ENCODE peak calls at places on chromosomes 16 and 17, in nine cellular contexts. One of them, this sample, is unnamed.

GRCh38 chr16:85689950-85690320 is 1.2 kb upstream of the GINS2 start:
- DNase-seq in fibroblast of pulmonary artery: no peak
- DNase-seq in esophagus squamous epithelium: no peak
- DNase-seq in PC-3: no peak
- DNase-seq in A549: no peak
- DNase-seq in BJ: no peak
- DNase-seq in lower lobe of right lung: no peak
- DNase-seq in nephron progenitor cell: no peak
- DNase-seq in lung: no peak
- DNase-seq in this sample: no peak

GRCh38 chr17:44005865-44006580 is 1.6 kb downstream of the NAGS start:
- DNase-seq in fibroblast of pulmonary artery: no peak
- DNase-seq in esophagus squamous epithelium: no peak
- DNase-seq in PC-3: peak; percentile 82
- DNase-seq in A549: peak; percentile 32
- DNase-seq in BJ: no peak
- DNase-seq in lower lobe of right lung: peak; percentile 75
- DNase-seq in nephron progenitor cell: peak; percentile 46
- DNase-seq in lung: no peak
- DNase-seq in this sample: no peak

GRCh38 chr17:8997994-8998628 is 23.2 kb upstream of the NTN1 start:
- DNase-seq in fibroblast of pulmonary artery: peak; percentile 62
- DNase-seq in esophagus squamous epithelium: no peak
- DNase-seq in PC-3: peak; percentile 65
- DNase-seq in A549: peak; percentile 75
- DNase-seq in BJ: no peak
- DNase-seq in lower lobe of right lung: peak; percentile 81
- DNase-seq in nephron progenitor cell: peak; percentile 75
- DNase-seq in lung: peak; percentile 68
- DNase-seq in this sample: peak; percentile 47

GRCh38 chr16:78925071-78925714 is 675.3 kb downstream of the MAF start:
- DNase-seq in fibroblast of pulmonary artery: no peak
- DNase-seq in esophagus squamous epithelium: no peak
- DNase-seq in PC-3: no peak
- DNase-seq in A549: peak; percentile 45
- DNase-seq in BJ: no peak
- DNase-seq in lower lobe of right lung: peak; percentile 61
- DNase-seq in nephron progenitor cell: no peak
- DNase-seq in lung: no peak
- DNase-seq in this sample: no peak

GRCh38 chr16:11478431-11479119 is 108.1 kb downstream of the LITAF start:
- DNase-seq in fibroblast of pulmonary artery: no peak
- DNase-seq in esophagus squamous epithelium: no peak
- DNase-seq in PC-3: no peak
- DNase-seq in A549: no peak
- DNase-seq in BJ: no peak
- DNase-seq in lower lobe of right lung: no peak
- DNase-seq in nephron progenitor cell: no peak
- DNase-seq in lung: no peak
- DNase-seq in this sample: no peak

GRCh38 chr17:42459256-42459982 is 741 bp downstream of the ATP6V0A1 start:
- DNase-seq in fibroblast of pulmonary artery: peak; percentile 49
- DNase-seq in esophagus squamous epithelium: no peak
- DNase-seq in PC-3: no peak
- DNase-seq in A549: peak; percentile 74
- DNase-seq in BJ: no peak
- DNase-seq in lower lobe of right lung: peak; percentile 64
- DNase-seq in nephron progenitor cell: peak; percentile 31
- DNase-seq in lung: no peak
- DNase-seq in this sample: no peak

GRCh38 chr16:87060026-87060986 is 256.9 kb downstream of the C16orf95 start:
- DNase-seq in fibroblast of pulmonary artery: peak; percentile 71
- DNase-seq in esophagus squamous epithelium: no peak
- DNase-seq in PC-3: no peak
- DNase-seq in A549: peak; percentile 16
- DNase-seq in BJ: no peak
- DNase-seq in lower lobe of right lung: no peak
- DNase-seq in nephron progenitor cell: no peak
- DNase-seq in lung: no peak
- DNase-seq in this sample: no peak

GRCh38 chr16:84528317-84528716 is 23.9 kb upstream of the MEAK7 start:
- DNase-seq in fibroblast of pulmonary artery: no peak
- DNase-seq in esophagus squamous epithelium: no peak
- DNase-seq in PC-3: no peak
- DNase-seq in A549: no peak
- DNase-seq in BJ: no peak
- DNase-seq in lower lobe of right lung: no peak
- DNase-seq in nephron progenitor cell: no peak
- DNase-seq in lung: no peak
- DNase-seq in this sample: no peak

GRCh38 chr17:82863646-82863940 is 23.8 kb upstream of the ZNF750 start:
- DNase-seq in fibroblast of pulmonary artery: no peak
- DNase-seq in esophagus squamous epithelium: no peak
- DNase-seq in PC-3: no peak
- DNase-seq in A549: no peak
- DNase-seq in BJ: no peak
- DNase-seq in lower lobe of right lung: no peak
- DNase-seq in nephron progenitor cell: no peak
- DNase-seq in lung: no peak
- DNase-seq in this sample: no peak

GRCh38 chr17:4958102-4958501 is 7.2 kb downstream of the ENO3 start:
- DNase-seq in fibroblast of pulmonary artery: no peak
- DNase-seq in esophagus squamous epithelium: no peak
- DNase-seq in PC-3: no peak
- DNase-seq in A549: no peak
- DNase-seq in BJ: no peak
- DNase-seq in lower lobe of right lung: no peak
- DNase-seq in nephron progenitor cell: no peak
- DNase-seq in lung: no peak
- DNase-seq in this sample: no peak

GRCh38 chr16:11405331-11406176 is 60.3 kb downstream of the RMI2 start:
- DNase-seq in fibroblast of pulmonary artery: peak; percentile 33
- DNase-seq in esophagus squamous epithelium: no peak
- DNase-seq in PC-3: peak; percentile 52
- DNase-seq in A549: peak; percentile 56
- DNase-seq in BJ: no peak
- DNase-seq in lower lobe of right lung: no peak
- DNase-seq in nephron progenitor cell: peak; percentile 52
- DNase-seq in lung: no peak
- DNase-seq in this sample: no peak

GRCh38 chr17:77959216-77959925 is 868 bp downstream of the TNRC6C start:
- DNase-seq in fibroblast of pulmonary artery: no peak
- DNase-seq in esophagus squamous epithelium: no peak
- DNase-seq in PC-3: no peak
- DNase-seq in A549: no peak
- DNase-seq in BJ: no peak
- DNase-seq in lower lobe of right lung: peak; percentile 46
- DNase-seq in nephron progenitor cell: peak; percentile 34
- DNase-seq in lung: no peak
- DNase-seq in this sample: no peak

GRCh38 chr17:43750154-43750553 is 8.4 kb downstream of the SOST start:
- DNase-seq in fibroblast of pulmonary artery: no peak
- DNase-seq in esophagus squamous epithelium: no peak
- DNase-seq in PC-3: peak; percentile 76
- DNase-seq in A549: no peak
- DNase-seq in BJ: no peak
- DNase-seq in lower lobe of right lung: no peak
- DNase-seq in nephron progenitor cell: no peak
- DNase-seq in lung: no peak
- DNase-seq in this sample: no peak

GRCh38 chr16:66159987-66160386 is 206.5 kb upstream of the CDH5 start:
- DNase-seq in fibroblast of pulmonary artery: peak; percentile 24
- DNase-seq in esophagus squamous epithelium: no peak
- DNase-seq in PC-3: peak; percentile 1
- DNase-seq in A549: no peak
- DNase-seq in BJ: no peak
- DNase-seq in lower lobe of right lung: no peak
- DNase-seq in nephron progenitor cell: no peak
- DNase-seq in lung: no peak
- DNase-seq in this sample: no peak

GRCh38 chr17:72591500-72592241 is 470.9 kb downstream of the SOX9 start:
- DNase-seq in fibroblast of pulmonary artery: peak; percentile 30
- DNase-seq in esophagus squamous epithelium: no peak
- DNase-seq in PC-3: peak; percentile 38
- DNase-seq in A549: no peak
- DNase-seq in BJ: no peak
- DNase-seq in lower lobe of right lung: peak; percentile 49
- DNase-seq in nephron progenitor cell: peak; percentile 67
- DNase-seq in lung: no peak
- DNase-seq in this sample: peak; percentile 41

DNA sequence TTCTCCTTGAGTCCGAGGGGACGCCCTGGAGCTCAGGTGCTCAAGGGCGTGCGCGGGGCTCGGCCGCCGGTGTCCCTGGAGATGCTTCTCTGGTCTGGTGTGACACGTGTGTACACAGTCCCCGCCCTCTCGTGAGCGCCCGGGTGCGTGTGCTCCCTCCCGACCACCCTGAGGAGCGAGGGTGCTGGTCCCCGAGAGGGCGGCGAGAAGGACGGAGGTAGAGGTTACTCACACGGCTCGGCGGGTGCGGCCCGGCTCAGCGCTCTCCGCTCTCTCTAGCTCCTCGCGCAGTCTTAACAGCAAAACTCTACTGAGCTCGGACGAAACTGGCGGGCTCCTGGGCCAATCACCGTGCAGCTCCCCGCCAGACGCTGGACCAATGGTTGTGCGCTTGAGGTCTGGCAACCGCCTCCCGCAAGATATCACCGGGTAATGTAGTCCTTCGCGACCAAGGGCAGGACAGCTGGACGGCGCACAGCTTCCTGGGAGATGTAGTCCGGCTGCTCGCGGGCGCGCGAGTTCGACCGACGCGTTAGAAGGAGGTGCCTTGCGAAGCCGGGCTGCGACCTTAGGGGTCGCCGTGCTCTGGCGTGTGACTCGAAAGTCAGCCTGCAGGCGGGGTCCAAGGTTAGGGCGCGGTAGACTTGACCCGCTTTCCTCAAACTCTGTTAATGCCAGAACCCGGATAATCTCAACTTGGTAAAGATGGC is at the start of gene SLC25A19:
- DNase-seq in fibroblast of pulmonary artery: peak; percentile 99
- DNase-seq in esophagus squamous epithelium: peak; percentile 92
- DNase-seq in PC-3: peak; percentile 99
- DNase-seq in A549: peak; percentile 100
- DNase-seq in BJ: peak; percentile 98
- DNase-seq in lower lobe of right lung: peak; percentile 99
- DNase-seq in nephron progenitor cell: peak; percentile 96
- DNase-seq in lung: peak; percentile 98
- DNase-seq in this sample: peak; percentile 90
- TF ChIP-seq CTCF in fibroblast of pulmonary artery: no peak
- TF ChIP-seq CTCF in esophagus squamous epithelium: no peak
- TF ChIP-seq CTCF in PC-3: no peak
- TF ChIP-seq CTCF in A549: no peak
- TF ChIP-seq CTCF in BJ: peak; percentile 22
- TF ChIP-seq CTCF in lower lobe of right lung: peak; percentile 11
- TF ChIP-seq CTCF in nephron progenitor cell: no peak
- TF ChIP-seq CTCF in lung: peak; percentile 0
- TF ChIP-seq CTCF in this sample: peak; percentile 50

GRCh38 chr16:27779719-27780161 is 229.8 kb downstream of the KATNIP start:
- DNase-seq in fibroblast of pulmonary artery: peak; percentile 56
- DNase-seq in esophagus squamous epithelium: no peak
- DNase-seq in PC-3: no peak
- DNase-seq in A549: peak; percentile 33
- DNase-seq in BJ: no peak
- DNase-seq in lower lobe of right lung: peak; percentile 66
- DNase-seq in nephron progenitor cell: peak; percentile 71
- DNase-seq in lung: peak; percentile 57
- DNase-seq in this sample: peak; percentile 29
- TF ChIP-seq CTCF in fibroblast of pulmonary artery: peak; percentile 59
- TF ChIP-seq CTCF in esophagus squamous epithelium: no peak
- TF ChIP-seq CTCF in PC-3: no peak
- TF ChIP-seq CTCF in A549: no peak
- TF ChIP-seq CTCF in BJ: peak; percentile 57
- TF ChIP-seq CTCF in lower lobe of right lung: peak; percentile 26
- TF ChIP-seq CTCF in nephron progenitor cell: peak; percentile 52
- TF ChIP-seq CTCF in lung: no peak
- TF ChIP-seq CTCF in this sample: peak; percentile 61

GRCh38 chr17:50184057-50184456 is 17.4 kb downstream of the COL1A1 start:
- DNase-seq in fibroblast of pulmonary artery: no peak
- DNase-seq in esophagus squamous epithelium: no peak
- DNase-seq in PC-3: no peak
- DNase-seq in A549: no peak
- DNase-seq in BJ: no peak
- DNase-seq in lower lobe of right lung: no peak
- DNase-seq in nephron progenitor cell: peak; percentile 32
- DNase-seq in lung: no peak
- DNase-seq in this sample: no peak
- TF ChIP-seq CTCF in fibroblast of pulmonary artery: peak; percentile 26
- TF ChIP-seq CTCF in esophagus squamous epithelium: no peak
- TF ChIP-seq CTCF in PC-3: peak; percentile 23
- TF ChIP-seq CTCF in A549: no peak
- TF ChIP-seq CTCF in BJ: peak; percentile 42
- TF ChIP-seq CTCF in lower lobe of right lung: no peak
- TF ChIP-seq CTCF in nephron progenitor cell: no peak
- TF ChIP-seq CTCF in lung: no peak
- TF ChIP-seq CTCF in this sample: no peak

DNA sequence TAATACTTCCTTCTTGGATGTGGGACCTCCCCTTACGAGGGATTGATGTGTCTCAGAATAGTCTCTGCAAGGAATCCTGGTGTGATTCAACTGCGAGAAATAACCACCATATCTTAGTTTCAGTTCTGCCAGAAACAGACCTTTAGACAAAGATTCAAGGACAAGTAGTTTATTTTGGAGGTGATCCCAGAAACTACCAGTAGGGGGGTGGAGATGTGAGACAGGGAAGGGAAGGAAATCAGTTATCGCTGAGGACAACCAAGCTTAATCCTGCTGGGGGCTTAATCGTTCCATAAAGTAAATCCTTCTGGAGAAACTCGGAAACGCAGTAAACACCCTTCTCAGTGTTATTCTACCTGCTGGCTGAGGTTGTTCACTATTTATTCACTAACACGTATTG is 5.0 kb upstream of the SDR42E1 start:
- DNase-seq in fibroblast of pulmonary artery: peak; percentile 39
- DNase-seq in esophagus squamous epithelium: no peak
- DNase-seq in PC-3: peak; percentile 47
- DNase-seq in A549: peak; percentile 35
- DNase-seq in BJ: no peak
- DNase-seq in lower lobe of right lung: no peak
- DNase-seq in nephron progenitor cell: no peak
- DNase-seq in lung: no peak
- DNase-seq in this sample: no peak
- TF ChIP-seq CTCF in fibroblast of pulmonary artery: peak; percentile 39
- TF ChIP-seq CTCF in esophagus squamous epithelium: peak; percentile 68
- TF ChIP-seq CTCF in PC-3: peak; percentile 53
- TF ChIP-seq CTCF in A549: peak; percentile 7
- TF ChIP-seq CTCF in BJ: peak; percentile 32
- TF ChIP-seq CTCF in lower lobe of right lung: peak; percentile 26
- TF ChIP-seq CTCF in nephron progenitor cell: no peak
- TF ChIP-seq CTCF in lung: no peak
- TF ChIP-seq CTCF in this sample: peak; percentile 36

This sample was measured in progenitor cell of endocrine pancreas.